ENCODE peak calls at places on chromosomes 1 and 21, in ten cellular contexts. V, T, B, P, S, A, G, L, O and H are unnamed samples.

GRCh38 chr1:110524311-110525249 is 5.6 kb upstream of the KCNA10 start:
- DNase-seq in V (no peak), T (peak; percentile 81), B (no peak), P (peak; percentile 14), S (peak; percentile 47), A (peak; percentile 29), G (peak; percentile 17), L (peak; percentile 74), O (no peak), H (no peak)

GRCh38 chr21:38621132-38621531 is 122.9 kb upstream of the ERG start:
- DNase-seq in V (no peak), T (no peak), B (no peak), P (no peak), S (no peak), A (no peak), G (no peak), L (no peak), O (no peak), H (no peak)

GRCh38 chr1:9004031-9004730 is 22.0 kb downstream of the SLC2A7 start:
- DNase-seq in V (no peak), T (no peak), B (no peak), P (no peak), S (no peak), A (no peak), G (no peak), L (no peak), O (no peak), H (no peak)

GRCh38 chr1:150997126-150997872 is 9.4 kb downstream of the MINDY1 start:
- DNase-seq in V (no peak), T (no peak), B (no peak), P (no peak), S (no peak), A (no peak), G (no peak), L (no peak), O (no peak), H (no peak)

GRCh38 chr21:32309906-32310460 is 11.3 kb downstream of the MRAP start:
- DNase-seq in V (no peak), T (no peak), B (no peak), P (no peak), S (no peak), A (no peak), G (no peak), L (no peak), O (no peak), H (no peak)

GRCh38 chr1:40944326-40944725 is 35.2 kb upstream of the CTPS1 start:
- DNase-seq in V (no peak), T (no peak), B (no peak), P (peak; percentile 89), S (peak; percentile 95), A (no peak), G (peak; percentile 96), L (no peak), O (peak; percentile 76), H (no peak)

GRCh38 chr1:178048426-178048825 is 45.5 kb upstream of the RASAL2 start:
- DNase-seq in V (no peak), T (no peak), B (no peak), P (no peak), S (no peak), A (no peak), G (no peak), L (no peak), O (no peak), H (no peak)

GRCh38 chr21:31618696-31619430 is 40.6 kb upstream of the SOD1 start:
- DNase-seq in V (no peak), T (no peak), B (no peak), P (peak; percentile 6), S (no peak), A (no peak), G (no peak), L (no peak), O (no peak), H (no peak)

GRCh38 chr1:184826001-184826400 is 71.3 kb upstream of the EDEM3 start:
- DNase-seq in V (no peak), T (no peak), B (no peak), P (no peak), S (no peak), A (no peak), G (no peak), L (no peak), O (no peak), H (no peak)

GRCh38 chr1:84959294-84959693 is 37.6 kb downstream of the MCOLN2 start:
- DNase-seq in V (no peak), T (no peak), B (no peak), P (no peak), S (peak; percentile 23), A (no peak), G (no peak), L (no peak), O (no peak), H (no peak)

GRCh38 chr1:200075522-200075921 is 48.0 kb downstream of the NR5A2 start:
- DNase-seq in V (no peak), T (no peak), B (no peak), P (no peak), S (no peak), A (peak; percentile 14), G (no peak), L (no peak), O (no peak), H (no peak)

GRCh38 chr1:145872421-145872891 is 13.2 kb downstream of the ANKRD35 start:
- DNase-seq in V (no peak), T (peak; percentile 54), B (no peak), P (no peak), S (peak; percentile 31), A (peak; percentile 13), G (no peak), L (peak; percentile 32), O (no peak), H (no peak)

DNA sequence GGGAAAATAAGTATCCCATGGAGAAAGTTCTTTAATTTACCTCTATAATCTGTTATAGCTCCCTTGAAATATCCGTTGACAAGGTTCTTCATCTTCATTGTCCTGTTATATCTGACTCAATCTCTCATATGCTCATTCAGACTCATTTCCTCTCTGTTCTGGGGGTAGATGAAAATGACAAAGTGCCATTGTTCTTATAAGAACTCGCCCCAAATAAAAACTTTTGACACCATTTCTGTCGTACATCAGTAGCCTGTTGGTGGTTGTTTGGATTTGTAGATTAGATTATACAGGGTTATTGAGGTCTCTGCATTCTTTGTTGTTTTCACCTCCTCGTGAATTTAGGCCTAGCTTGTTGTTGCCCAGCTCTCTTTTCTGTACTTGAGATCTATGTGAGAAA is 55.2 kb upstream of the IPO9 start:
- DNase-seq in V (no peak), T (no peak), B (no peak), P (peak; percentile 65), S (no peak), A (no peak), G (no peak), L (no peak), O (no peak), H (no peak)
- TF ChIP-seq CTCF in V (no peak), T (no peak), B (no peak), P (no peak), S (no peak), A (no peak), G (no peak), L (no peak), O (no peak), H (no peak)

GRCh38 chr1:217090073-217090911 is 367.1 kb upstream of the ESRRG start:
- DNase-seq in V (no peak), T (no peak), B (no peak), P (no peak), S (no peak), A (peak; percentile 6), G (no peak), L (no peak), O (no peak), H (no peak)

GRCh38 chr1:217091601-217092000 is 368.4 kb upstream of the ESRRG start:
- DNase-seq in V (no peak), T (no peak), B (no peak), P (no peak), S (no peak), A (no peak), G (no peak), L (no peak), O (no peak), H (no peak)

GRCh38 chr1:217095050-217095622 is 371.9 kb upstream of the ESRRG start:
- DNase-seq in V (no peak), T (no peak), B (no peak), P (no peak), S (no peak), A (no peak), G (no peak), L (no peak), O (no peak), H (no peak)

DNA sequence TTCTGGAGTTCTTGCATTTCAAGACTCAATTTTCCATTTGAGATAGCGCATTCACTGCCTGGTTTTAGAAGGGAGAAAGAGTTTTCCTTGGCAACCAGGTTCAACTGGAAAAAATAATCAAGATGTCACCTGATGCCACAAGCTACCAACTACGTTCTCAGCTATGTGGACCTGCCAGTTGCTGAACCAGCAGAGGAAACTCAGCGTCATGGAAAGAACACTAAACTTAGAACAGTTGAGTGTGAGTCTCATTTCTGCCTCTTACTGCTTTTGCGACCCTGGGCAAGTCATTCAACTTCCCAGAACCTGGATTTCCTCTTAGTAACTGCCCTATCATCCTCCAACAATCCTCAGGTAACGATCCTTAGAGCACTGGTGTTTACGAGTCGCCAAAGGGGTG is 373.0 kb upstream of the ESRRG start:
- DNase-seq in V (no peak), T (no peak), B (no peak), P (no peak), S (no peak), A (no peak), G (no peak), L (no peak), O (no peak), H (no peak)
- TF ChIP-seq CTCF in V (no peak), T (no peak), B (no peak), P (no peak), S (no peak), A (no peak), G (no peak), L (no peak), O (no peak), H (no peak)

GRCh38 chr1:23198373-23198772 is 18.9 kb downstream of the HTR1D start:
- DNase-seq in V (no peak), T (no peak), B (peak; percentile 84), P (peak; percentile 94), S (peak; percentile 93), A (no peak), G (peak; percentile 92), L (no peak), O (peak; percentile 94), H (no peak)
- TF ChIP-seq CTCF in V (no peak), T (no peak), B (no peak), P (no peak), S (no peak), A (no peak), G (no peak), L (no peak), O (peak; percentile 16), H (no peak)

GRCh38 chr1:210731193-210731592 is 402.5 kb downstream of the HHAT start:
- DNase-seq in V (no peak), T (no peak), B (no peak), P (no peak), S (no peak), A (no peak), G (no peak), L (no peak), O (no peak), H (no peak)
- TF ChIP-seq CTCF in V (no peak), T (no peak), B (no peak), P (no peak), S (no peak), A (no peak), G (no peak), L (no peak), O (no peak), H (no peak)